ENCODE peak calls at places on chromosomes 3 and 15, in eight cellular contexts. One of them, this sample, is unnamed.

GRCh38 chr3:181709537-181710279 is 2.0 kb upstream of the SOX2 start:
- DNase-seq in retinal pigment epithelial cell: no peak
- DNase-seq in HL-60: peak
- DNase-seq in cardiac fibroblast: peak
- DNase-seq in BJ: no peak
- DNase-seq in stomach: peak
- DNase-seq in pancreas: peak
- DNase-seq in psoas muscle: peak
- DNase-seq in this sample: peak

GRCh38 chr15:73283341-73283962 is 85.3 kb downstream of the HCN4 start:
- DNase-seq in pancreas: no peak
- DNase-seq in retinal pigment epithelial cell: no peak
- DNase-seq in HL-60: no peak
- DNase-seq in cardiac fibroblast: peak
- DNase-seq in stomach: no peak
- DNase-seq in BJ: no peak
- DNase-seq in psoas muscle: no peak
- DNase-seq in this sample: no peak

GRCh38 chr3:18572809-18573208 is 147.7 kb upstream of the SATB1 start:
- DNase-seq in HL-60: no peak
- DNase-seq in cardiac fibroblast: no peak
- DNase-seq in BJ: no peak
- DNase-seq in pancreas: no peak
- DNase-seq in stomach: no peak
- DNase-seq in retinal pigment epithelial cell: no peak
- DNase-seq in psoas muscle: no peak
- DNase-seq in this sample: no peak

GRCh38 chr3:157999246-157999645 is 107.0 kb downstream of the SHOX2 start:
- DNase-seq in retinal pigment epithelial cell: no peak
- DNase-seq in psoas muscle: no peak
- DNase-seq in cardiac fibroblast: no peak
- DNase-seq in pancreas: no peak
- DNase-seq in HL-60: no peak
- DNase-seq in stomach: no peak
- DNase-seq in BJ: no peak
- DNase-seq in this sample: no peak

GRCh38 chr3:63908081-63908736 is 4.0 kb downstream of the SCAANT1 start:
- DNase-seq in BJ: no peak
- DNase-seq in cardiac fibroblast: peak
- DNase-seq in HL-60: no peak
- DNase-seq in pancreas: no peak
- DNase-seq in stomach: no peak
- DNase-seq in retinal pigment epithelial cell: no peak
- DNase-seq in psoas muscle: no peak
- DNase-seq in this sample: no peak

GRCh38 chr3:77147836-77148578 is 108.1 kb downstream of the ROBO2 start:
- DNase-seq in HL-60: no peak
- DNase-seq in stomach: no peak
- DNase-seq in psoas muscle: no peak
- DNase-seq in retinal pigment epithelial cell: no peak
- DNase-seq in pancreas: no peak
- DNase-seq in BJ: no peak
- DNase-seq in cardiac fibroblast: no peak
- DNase-seq in this sample: no peak

GRCh38 chr3:109618766-109619378 is 281.5 kb upstream of the DPPA4 start:
- DNase-seq in stomach: no peak
- DNase-seq in retinal pigment epithelial cell: no peak
- DNase-seq in pancreas: no peak
- DNase-seq in HL-60: no peak
- DNase-seq in BJ: no peak
- DNase-seq in cardiac fibroblast: no peak
- DNase-seq in psoas muscle: no peak
- DNase-seq in this sample: no peak

GRCh38 chr3:32106929-32107362 is 526 bp downstream of the GPD1L start:
- DNase-seq in psoas muscle: peak
- DNase-seq in stomach: peak
- DNase-seq in pancreas: peak
- DNase-seq in retinal pigment epithelial cell: no peak
- DNase-seq in HL-60: peak
- DNase-seq in cardiac fibroblast: peak
- DNase-seq in BJ: no peak
- DNase-seq in this sample: no peak

GRCh38 chr3:59581000-59581399 is 531.2 kb upstream of the CFAP20DC start:
- DNase-seq in pancreas: no peak
- DNase-seq in psoas muscle: no peak
- DNase-seq in stomach: no peak
- DNase-seq in retinal pigment epithelial cell: no peak
- DNase-seq in BJ: no peak
- DNase-seq in cardiac fibroblast: no peak
- DNase-seq in HL-60: no peak
- DNase-seq in this sample: no peak

GRCh38 chr3:194585880-194586281 is 47.3 kb downstream of the TMEM44 start:
- DNase-seq in stomach: no peak
- DNase-seq in HL-60: no peak
- DNase-seq in pancreas: no peak
- DNase-seq in psoas muscle: no peak
- DNase-seq in retinal pigment epithelial cell: no peak
- DNase-seq in cardiac fibroblast: no peak
- DNase-seq in BJ: no peak
- DNase-seq in this sample: no peak

GRCh38 chr3:188943591-188943990 is 228.2 kb upstream of the TPRG1 start:
- DNase-seq in pancreas: no peak
- DNase-seq in stomach: no peak
- DNase-seq in psoas muscle: no peak
- DNase-seq in BJ: no peak
- DNase-seq in retinal pigment epithelial cell: no peak
- DNase-seq in cardiac fibroblast: peak
- DNase-seq in HL-60: no peak
- DNase-seq in this sample: no peak

GRCh38 chr15:99145005-99145404 is 40.1 kb downstream of the SYNM start:
- DNase-seq in pancreas: no peak
- DNase-seq in BJ: no peak
- DNase-seq in stomach: no peak
- DNase-seq in retinal pigment epithelial cell: no peak
- DNase-seq in psoas muscle: no peak
- DNase-seq in HL-60: no peak
- DNase-seq in cardiac fibroblast: no peak
- DNase-seq in this sample: no peak

GRCh38 chr15:62209322-62209721 is 44.2 kb upstream of the C2CD4B start:
- DNase-seq in retinal pigment epithelial cell: no peak
- DNase-seq in cardiac fibroblast: no peak
- DNase-seq in BJ: no peak
- DNase-seq in HL-60: no peak
- DNase-seq in psoas muscle: no peak
- DNase-seq in pancreas: peak
- DNase-seq in stomach: peak
- DNase-seq in this sample: no peak

GRCh38 chr15:80180468-80180867 is 27.7 kb downstream of the FAH start:
- DNase-seq in HL-60: no peak
- DNase-seq in retinal pigment epithelial cell: no peak
- DNase-seq in pancreas: no peak
- DNase-seq in psoas muscle: no peak
- DNase-seq in BJ: no peak
- DNase-seq in stomach: no peak
- DNase-seq in cardiac fibroblast: no peak
- DNase-seq in this sample: no peak

GRCh38 chr3:140850210-140850955 is 91.3 kb upstream of the SLC25A36 start:
- DNase-seq in HL-60: no peak
- DNase-seq in stomach: no peak
- DNase-seq in BJ: no peak
- DNase-seq in cardiac fibroblast: no peak
- DNase-seq in pancreas: no peak
- DNase-seq in psoas muscle: no peak
- DNase-seq in retinal pigment epithelial cell: no peak
- DNase-seq in this sample: no peak

GRCh38 chr3:17142516-17142915 is 257.8 kb downstream of the PLCL2 start:
- DNase-seq in BJ: no peak
- DNase-seq in psoas muscle: no peak
- DNase-seq in HL-60: no peak
- DNase-seq in pancreas: no peak
- DNase-seq in stomach: no peak
- DNase-seq in retinal pigment epithelial cell: no peak
- DNase-seq in cardiac fibroblast: no peak
- DNase-seq in this sample: no peak

DNA sequence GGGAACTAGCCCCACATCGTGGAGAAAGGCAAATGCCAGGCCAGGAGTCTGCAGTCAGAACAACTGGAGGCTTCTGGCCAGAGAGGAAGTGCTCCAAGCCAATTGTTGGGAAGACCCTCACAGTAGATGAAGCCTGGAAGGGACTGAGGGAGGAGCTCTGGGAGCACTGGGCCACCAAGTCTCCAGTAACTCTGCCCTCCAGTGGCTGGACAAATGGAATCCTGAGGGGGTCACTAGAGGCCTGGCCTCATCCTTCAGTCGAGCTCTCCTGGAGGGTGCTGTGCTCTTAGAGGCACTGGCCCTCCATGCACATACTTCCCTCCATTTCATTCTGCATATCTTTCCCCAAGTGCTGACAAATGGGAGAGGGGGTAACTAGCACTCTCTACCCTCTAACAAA is 103.0 kb downstream of the MYLK start:
- DNase-seq in pancreas: no peak
- DNase-seq in psoas muscle: no peak
- DNase-seq in BJ: no peak
- DNase-seq in retinal pigment epithelial cell: no peak
- DNase-seq in stomach: no peak
- DNase-seq in cardiac fibroblast: no peak
- DNase-seq in HL-60: no peak
- DNase-seq in this sample: no peak
- TF ChIP-seq CTCF in pancreas: no peak
- TF ChIP-seq CTCF in psoas muscle: no peak
- TF ChIP-seq CTCF in BJ: no peak
- TF ChIP-seq CTCF in retinal pigment epithelial cell: peak
- TF ChIP-seq CTCF in stomach: no peak
- TF ChIP-seq CTCF in cardiac fibroblast: no peak
- TF ChIP-seq CTCF in HL-60: no peak
- TF ChIP-seq CTCF in this sample: no peak

DNA sequence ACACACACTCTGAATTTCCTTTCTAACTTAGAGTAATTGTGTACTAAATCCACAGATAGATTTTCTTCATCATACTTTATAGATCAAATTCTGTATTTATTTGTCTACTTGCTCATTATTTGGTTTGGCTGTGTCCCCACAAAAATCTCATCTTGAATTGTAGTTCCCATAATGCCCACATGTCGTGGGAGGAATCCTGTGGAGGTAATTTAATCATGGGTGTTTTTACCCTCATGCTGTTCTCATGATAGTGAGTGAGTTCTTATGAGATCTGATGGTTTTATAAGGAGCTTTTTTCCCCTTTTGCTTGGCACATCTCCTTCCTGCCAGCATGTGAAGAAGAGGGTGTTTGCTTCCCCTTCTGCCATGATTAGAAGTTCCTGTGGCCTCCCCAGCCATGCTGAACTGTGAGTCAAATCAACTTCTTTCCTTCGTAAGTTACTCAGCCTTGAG is 198.3 kb upstream of the TGFBR2 start:
- DNase-seq in BJ: no peak
- DNase-seq in cardiac fibroblast: no peak
- DNase-seq in psoas muscle: no peak
- DNase-seq in pancreas: no peak
- DNase-seq in retinal pigment epithelial cell: no peak
- DNase-seq in HL-60: no peak
- DNase-seq in stomach: no peak
- DNase-seq in this sample: no peak
- TF ChIP-seq CTCF in BJ: no peak
- TF ChIP-seq CTCF in cardiac fibroblast: peak
- TF ChIP-seq CTCF in psoas muscle: no peak
- TF ChIP-seq CTCF in pancreas: no peak
- TF ChIP-seq CTCF in retinal pigment epithelial cell: peak
- TF ChIP-seq CTCF in HL-60: no peak
- TF ChIP-seq CTCF in stomach: no peak
- TF ChIP-seq CTCF in this sample: no peak

DNA sequence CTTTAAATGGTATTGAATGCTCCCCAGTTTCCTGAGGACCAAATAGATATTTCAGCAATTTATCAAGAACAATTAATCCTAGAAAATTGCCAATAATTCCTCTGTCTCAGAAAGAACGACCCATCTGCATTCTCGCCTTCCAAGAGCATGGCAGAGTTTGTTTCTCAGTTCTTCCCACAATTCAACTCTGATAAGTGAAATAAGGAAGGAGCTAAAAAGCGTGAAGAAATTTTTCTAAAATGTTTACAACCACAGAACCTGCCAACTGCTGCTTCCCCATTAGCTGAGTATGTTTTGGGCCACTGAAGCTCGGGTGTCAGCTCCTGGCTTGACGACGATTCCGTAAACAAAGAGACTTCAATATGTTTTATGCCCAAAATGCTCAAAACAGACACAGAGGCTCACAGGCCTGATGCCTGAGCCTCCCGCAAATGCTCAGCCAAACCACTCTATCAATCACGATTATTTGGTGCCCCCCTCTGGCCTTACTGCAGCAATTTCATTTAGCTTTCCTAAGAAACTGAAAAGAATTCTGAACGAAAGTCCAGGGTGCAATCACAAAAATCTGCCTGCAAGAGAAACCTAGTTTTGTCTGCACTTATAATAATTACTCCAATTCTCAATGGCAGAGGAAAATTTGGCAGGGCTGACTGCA is 259.2 kb upstream of the CCDC54 start:
- DNase-seq in BJ: peak
- DNase-seq in stomach: no peak
- DNase-seq in pancreas: no peak
- DNase-seq in psoas muscle: no peak
- DNase-seq in HL-60: peak
- DNase-seq in retinal pigment epithelial cell: peak
- DNase-seq in cardiac fibroblast: peak
- DNase-seq in this sample: no peak
- TF ChIP-seq CTCF in BJ: peak
- TF ChIP-seq CTCF in stomach: no peak
- TF ChIP-seq CTCF in pancreas: no peak
- TF ChIP-seq CTCF in psoas muscle: peak
- TF ChIP-seq CTCF in HL-60: peak
- TF ChIP-seq CTCF in retinal pigment epithelial cell: peak
- TF ChIP-seq CTCF in cardiac fibroblast: peak
- TF ChIP-seq CTCF in this sample: no peak

DNA sequence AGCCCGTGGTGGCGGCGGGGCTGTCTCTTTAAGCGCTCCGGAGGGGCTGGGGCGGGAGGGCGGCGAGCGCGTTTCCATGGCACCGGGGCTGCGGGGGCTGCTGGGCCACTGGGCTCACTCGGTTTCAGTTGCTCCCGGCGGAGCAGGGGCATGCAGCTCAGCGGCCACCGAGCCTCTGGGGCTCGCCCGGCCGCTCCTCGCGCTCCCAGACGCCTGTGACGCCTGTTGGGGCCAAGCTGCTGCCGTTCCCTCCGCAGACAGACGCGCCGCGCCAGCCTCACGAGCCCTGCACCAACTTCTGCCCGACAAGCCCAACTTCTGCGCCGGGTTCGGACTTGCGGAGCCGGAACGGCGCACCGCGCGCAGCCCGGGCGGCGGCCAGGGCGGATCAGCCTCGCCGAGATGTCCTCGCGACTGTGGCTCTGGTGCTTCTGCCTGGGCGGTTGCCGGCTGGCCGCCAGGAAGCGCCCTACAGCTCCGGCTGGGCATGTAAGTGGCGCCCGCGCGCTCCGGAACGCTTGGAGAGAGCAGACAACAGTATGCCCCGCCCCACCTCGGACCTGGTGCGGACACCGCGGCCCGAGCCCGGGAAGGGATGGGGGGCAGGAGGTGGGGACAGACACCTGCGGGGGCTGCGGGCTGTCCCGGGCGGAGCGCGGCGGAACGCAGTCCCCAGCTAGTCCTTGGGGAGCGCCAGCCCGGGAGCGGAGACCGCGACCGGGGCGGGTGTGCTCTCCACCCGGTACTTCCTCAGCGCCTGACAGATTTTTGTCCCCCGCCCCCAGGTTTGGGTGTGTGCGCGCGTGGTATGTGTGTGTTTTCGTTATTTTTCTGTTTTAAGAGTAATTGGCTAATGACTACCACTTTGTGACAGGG is 154.1 kb upstream of the GOLIM4 start:
- DNase-seq in psoas muscle: peak
- DNase-seq in stomach: peak
- DNase-seq in retinal pigment epithelial cell: peak
- DNase-seq in BJ: peak
- DNase-seq in HL-60: peak
- DNase-seq in pancreas: peak
- DNase-seq in cardiac fibroblast: peak
- DNase-seq in this sample: no peak
- TF ChIP-seq CTCF in psoas muscle: peak
- TF ChIP-seq CTCF in stomach: no peak
- TF ChIP-seq CTCF in retinal pigment epithelial cell: peak
- TF ChIP-seq CTCF in BJ: peak
- TF ChIP-seq CTCF in HL-60: no peak
- TF ChIP-seq CTCF in pancreas: no peak
- TF ChIP-seq CTCF in cardiac fibroblast: peak
- TF ChIP-seq CTCF in this sample: no peak

This sample was measured in omental fat pad.